ENCODE peak calls at places on chromosomes 5 and 9, in seven cellular contexts. A, L, Q, X, K, W and C are unnamed samples.

GRCh38 chr5:5683174-5683573 is 260.7 kb downstream of the ICE1 start:
- DNase-seq in A (no peak), L (no peak), Q (no peak), X (no peak), K (no peak), W (no peak), C (no peak)

GRCh38 chr9:92293075-92293354 is 482 bp downstream of the IARS1 start:
- DNase-seq in A (no peak), L (no peak), Q (no peak), X (no peak), K (no peak), W (no peak), C (no peak)

GRCh38 chr5:151212361-151212899 is 11.5 kb downstream of the CCDC69 start:
- DNase-seq in A (no peak), L (no peak), Q (no peak), X (no peak), K (no peak), W (no peak), C (no peak)

GRCh38 chr9:129473523-129474244 is 147.2 kb downstream of the C9orf50 start:
- DNase-seq in A (no peak), L (no peak), Q (no peak), X (no peak), K (no peak), W (peak; percentile 64), C (no peak)

GRCh38 chr9:8835291-8835690 is 1035.7 kb upstream of the DMAC1 start:
- DNase-seq in A (no peak), L (no peak), Q (no peak), X (no peak), K (no peak), W (no peak), C (no peak)

GRCh38 chr5:127003798-127004495 is 26.4 kb downstream of the MARCHF3 start:
- DNase-seq in A (no peak), L (no peak), Q (no peak), X (no peak), K (no peak), W (no peak), C (no peak)

GRCh38 chr9:36858805-36859375 is 175.2 kb downstream of the PAX5 start:
- DNase-seq in A (no peak), L (no peak), Q (no peak), X (no peak), K (no peak), W (peak; percentile 35), C (no peak)

GRCh38 chr5:5979362-5979760 is 399.0 kb downstream of the MED10 start:
- DNase-seq in A (peak; percentile 39), L (peak; percentile 1), Q (no peak), X (no peak), K (no peak), W (no peak), C (no peak)

GRCh38 chr9:92790542-92791527 is 26.2 kb upstream of the BICD2 start:
- DNase-seq in A (peak; percentile 85), L (peak; percentile 68), Q (peak; percentile 48), X (peak; percentile 78), K (peak; percentile 49), W (peak; percentile 81), C (peak; percentile 49)

GRCh38 chr9:136687721-136688223 is 515 bp upstream of the AGPAT2 start:
- DNase-seq in A (no peak), L (no peak), Q (no peak), X (peak; percentile 84), K (no peak), W (no peak), C (no peak)

GRCh38 chr5:80054682-80055081 is 19.5 kb downstream of the THBS4 start:
- DNase-seq in A (no peak), L (peak; percentile 25), Q (no peak), X (no peak), K (no peak), W (peak; percentile 53), C (no peak)

GRCh38 chr5:95020382-95020781 is 264.5 kb downstream of the MCTP1 start:
- DNase-seq in A (no peak), L (no peak), Q (no peak), X (no peak), K (no peak), W (no peak), C (no peak)

GRCh38 chr5:175797521-175798038 is 73.8 kb upstream of the CPLX2 start:
- DNase-seq in A (peak; percentile 28), L (no peak), Q (no peak), X (no peak), K (no peak), W (no peak), C (no peak)

GRCh38 chr9:121262450-121262849 is 5.5 kb upstream of the GSN start:
- DNase-seq in A (no peak), L (no peak), Q (no peak), X (no peak), K (no peak), W (no peak), C (no peak)

GRCh38 chr9:134895849-134896833 is 15.5 kb downstream of the FCN2 start:
- DNase-seq in A (peak; percentile 62), L (peak; percentile 86), Q (peak; percentile 27), X (peak; percentile 18), K (no peak), W (peak; percentile 97), C (no peak)

GRCh38 chr5:96896285-96896711 is 20.0 kb downstream of the ERAP2 start:
- DNase-seq in A (no peak), L (no peak), Q (no peak), X (no peak), K (no peak), W (no peak), C (peak; percentile 32)

GRCh38 chr9:137502008-137502913 is 43.1 kb upstream of the NSMF start:
- DNase-seq in A (no peak), L (peak; percentile 15), Q (no peak), X (no peak), K (no peak), W (peak; percentile 23), C (no peak)

GRCh38 chr5:82111191-82111590 is 139.4 kb downstream of the ATG10 start:
- DNase-seq in A (no peak), L (peak; percentile 95), Q (no peak), X (no peak), K (no peak), W (no peak), C (no peak)

GRCh38 chr5:54644226-54644625 is 126.7 kb downstream of the SNX18 start:
- DNase-seq in A (no peak), L (peak; percentile 80), Q (peak; percentile 65), X (no peak), K (no peak), W (peak; percentile 88), C (no peak)

GRCh38 chr9:126439402-126439765 is 112.8 kb downstream of the MVB12B start:
- DNase-seq in A (no peak), L (peak; percentile 77), Q (peak; percentile 21), X (no peak), K (no peak), W (peak; percentile 47), C (no peak)

GRCh38 chr5:154191467-154192261 is 1.1 kb downstream of the GALNT10 start:
- DNase-seq in A (peak; percentile 24), L (peak; percentile 51), Q (no peak), X (no peak), K (no peak), W (no peak), C (no peak)

GRCh38 chr9:129561594-129562281 is 59.2 kb downstream of the C9orf50 start:
- DNase-seq in A (no peak), L (no peak), Q (no peak), X (peak; percentile 72), K (no peak), W (no peak), C (no peak)

GRCh38 chr5:1270933-1271914 is 23.6 kb downstream of the TERT start:
- DNase-seq in A (no peak), L (no peak), Q (no peak), X (no peak), K (no peak), W (no peak), C (no peak)

GRCh38 chr5:175894805-175895204 is 23.4 kb downstream of the CPLX2 start:
- DNase-seq in A (no peak), L (no peak), Q (no peak), X (no peak), K (no peak), W (no peak), C (no peak)

GRCh38 chr5:172361566-172362238 is 78.1 kb upstream of the UBTD2 start:
- DNase-seq in A (peak; percentile 33), L (peak; percentile 92), Q (peak; percentile 97), X (peak; percentile 72), K (no peak), W (peak; percentile 100), C (no peak)

GRCh38 chr9:138096192-138096845 is 218.7 kb downstream of the CACNA1B start:
- DNase-seq in A (no peak), L (no peak), Q (no peak), X (peak; percentile 18), K (no peak), W (no peak), C (no peak)